ENCODE peak calls at places on chromosomes 13 and 19, in six cellular contexts. One of them, this sample, is unnamed.

GRCh38 chr13:26787961-26788360 is 27.4 kb upstream of the GPR12 start:
- DNase-seq in HCT116: no peak
- DNase-seq in OCI-LY7: no peak
- DNase-seq in thoracic aorta: no peak
- DNase-seq in GM23338: no peak
- DNase-seq in fibroblast of villous mesenchyme: no peak
- DNase-seq in this sample: no peak

GRCh38 chr13:75904012-75904411 is 267.9 kb downstream of the LMO7 start:
- DNase-seq in OCI-LY7: no peak
- DNase-seq in thoracic aorta: no peak
- DNase-seq in GM23338: no peak
- DNase-seq in fibroblast of villous mesenchyme: no peak
- DNase-seq in HCT116: no peak
- DNase-seq in this sample: no peak

GRCh38 chr13:106117640-106118039 is 417.8 kb downstream of the EFNB2 start:
- DNase-seq in HCT116: no peak
- DNase-seq in fibroblast of villous mesenchyme: no peak
- DNase-seq in GM23338: no peak
- DNase-seq in OCI-LY7: no peak
- DNase-seq in thoracic aorta: no peak
- DNase-seq in this sample: no peak

GRCh38 chr13:114099918-114100445 is 32.4 kb downstream of the RASA3 start:
- DNase-seq in thoracic aorta: no peak
- DNase-seq in OCI-LY7: peak
- DNase-seq in GM23338: peak
- DNase-seq in HCT116: peak
- DNase-seq in fibroblast of villous mesenchyme: peak
- DNase-seq in this sample: peak

GRCh38 chr13:98317573-98318171 is 140.6 kb upstream of the RNF113B start:
- DNase-seq in fibroblast of villous mesenchyme: no peak
- DNase-seq in thoracic aorta: no peak
- DNase-seq in OCI-LY7: no peak
- DNase-seq in HCT116: no peak
- DNase-seq in GM23338: no peak
- DNase-seq in this sample: no peak

GRCh38 chr19:34662919-34663318 is 14.0 kb downstream of the SCGB2B2 start:
- DNase-seq in GM23338: peak
- DNase-seq in HCT116: peak
- DNase-seq in thoracic aorta: no peak
- DNase-seq in fibroblast of villous mesenchyme: peak
- DNase-seq in OCI-LY7: peak
- DNase-seq in this sample: no peak

GRCh38 chr19:18697680-18698079 is 14.2 kb downstream of the CRTC1 start:
- DNase-seq in OCI-LY7: peak
- DNase-seq in GM23338: no peak
- DNase-seq in HCT116: no peak
- DNase-seq in fibroblast of villous mesenchyme: no peak
- DNase-seq in thoracic aorta: no peak
- DNase-seq in this sample: peak

GRCh38 chr13:45847554-45848224 is 3.9 kb downstream of the SIAH3 start:
- DNase-seq in GM23338: no peak
- DNase-seq in OCI-LY7: no peak
- DNase-seq in HCT116: no peak
- DNase-seq in thoracic aorta: no peak
- DNase-seq in fibroblast of villous mesenchyme: no peak
- DNase-seq in this sample: no peak

GRCh38 chr13:105442941-105443340 is 1092.5 kb downstream of the EFNB2 start:
- DNase-seq in thoracic aorta: no peak
- DNase-seq in fibroblast of villous mesenchyme: peak
- DNase-seq in HCT116: peak
- DNase-seq in GM23338: no peak
- DNase-seq in OCI-LY7: no peak
- DNase-seq in this sample: peak

GRCh38 chr13:48156466-48156865 is 61.6 kb upstream of the MED4 start:
- DNase-seq in HCT116: peak
- DNase-seq in fibroblast of villous mesenchyme: no peak
- DNase-seq in GM23338: peak
- DNase-seq in thoracic aorta: no peak
- DNase-seq in OCI-LY7: peak
- DNase-seq in this sample: no peak

GRCh38 chr19:9945319-9945966 is 9.1 kb upstream of the OLFM2 start:
- DNase-seq in fibroblast of villous mesenchyme: peak
- DNase-seq in GM23338: peak
- DNase-seq in OCI-LY7: no peak
- DNase-seq in thoracic aorta: peak
- DNase-seq in HCT116: no peak
- DNase-seq in this sample: no peak

GRCh38 chr13:58144616-58145015 is 513.1 kb downstream of the PCDH17 start:
- DNase-seq in GM23338: no peak
- DNase-seq in OCI-LY7: no peak
- DNase-seq in HCT116: no peak
- DNase-seq in thoracic aorta: no peak
- DNase-seq in fibroblast of villous mesenchyme: no peak
- DNase-seq in this sample: no peak

GRCh38 chr13:35354882-35355281 is 121.6 kb downstream of the MAB21L1 start:
- DNase-seq in OCI-LY7: no peak
- DNase-seq in fibroblast of villous mesenchyme: no peak
- DNase-seq in HCT116: no peak
- DNase-seq in thoracic aorta: no peak
- DNase-seq in GM23338: no peak
- DNase-seq in this sample: no peak

GRCh38 chr19:15280915-15281683 is 48.9 kb upstream of the EPHX3 start:
- DNase-seq in HCT116: no peak
- DNase-seq in fibroblast of villous mesenchyme: peak
- DNase-seq in GM23338: no peak
- DNase-seq in thoracic aorta: no peak
- DNase-seq in OCI-LY7: no peak
- DNase-seq in this sample: peak

GRCh38 chr13:93180376-93180966 is 46.1 kb upstream of the GPC6 start:
- DNase-seq in HCT116: no peak
- DNase-seq in fibroblast of villous mesenchyme: peak
- DNase-seq in GM23338: no peak
- DNase-seq in thoracic aorta: no peak
- DNase-seq in OCI-LY7: no peak
- DNase-seq in this sample: no peak

GRCh38 chr19:1438035-1438932 is at the start of gene RPS15:
- DNase-seq in OCI-LY7: peak
- DNase-seq in thoracic aorta: peak
- DNase-seq in HCT116: peak
- DNase-seq in fibroblast of villous mesenchyme: peak
- DNase-seq in GM23338: peak
- DNase-seq in this sample: peak

GRCh38 chr13:20713751-20714150 is 10.3 kb downstream of the IL17D start:
- DNase-seq in thoracic aorta: no peak
- DNase-seq in fibroblast of villous mesenchyme: no peak
- DNase-seq in GM23338: no peak
- DNase-seq in OCI-LY7: no peak
- DNase-seq in HCT116: no peak
- DNase-seq in this sample: no peak

GRCh38 chr13:43755844-43756243 is 30.9 kb downstream of the ENOX1 start:
- DNase-seq in GM23338: no peak
- DNase-seq in thoracic aorta: no peak
- DNase-seq in fibroblast of villous mesenchyme: no peak
- DNase-seq in OCI-LY7: no peak
- DNase-seq in HCT116: no peak
- DNase-seq in this sample: no peak

GRCh38 chr19:15291666-15292065 is 40.7 kb downstream of the BRD4 start:
- DNase-seq in OCI-LY7: no peak
- DNase-seq in fibroblast of villous mesenchyme: peak
- DNase-seq in GM23338: no peak
- DNase-seq in HCT116: no peak
- DNase-seq in thoracic aorta: no peak
- DNase-seq in this sample: no peak

GRCh38 chr19:10975374-10976036 is 14.7 kb downstream of the SMARCA4 start:
- DNase-seq in OCI-LY7: no peak
- DNase-seq in HCT116: no peak
- DNase-seq in fibroblast of villous mesenchyme: peak
- DNase-seq in thoracic aorta: no peak
- DNase-seq in GM23338: no peak
- DNase-seq in this sample: no peak
- H3K4me3 ChIP-seq in OCI-LY7: peak
- H3K4me3 ChIP-seq in HCT116: no peak
- H3K4me3 ChIP-seq in fibroblast of villous mesenchyme: no peak
- H3K4me3 ChIP-seq in thoracic aorta: peak
- H3K4me3 ChIP-seq in GM23338: no peak
- H3K4me3 ChIP-seq in this sample: no peak

GRCh38 chr19:30679789-30680188 is 307.6 kb downstream of the ZNF536 start:
- DNase-seq in thoracic aorta: no peak
- DNase-seq in OCI-LY7: no peak
- DNase-seq in GM23338: no peak
- DNase-seq in HCT116: no peak
- DNase-seq in fibroblast of villous mesenchyme: no peak
- DNase-seq in this sample: no peak
- TF ChIP-seq CTCF in thoracic aorta: no peak
- TF ChIP-seq CTCF in OCI-LY7: no peak
- TF ChIP-seq CTCF in GM23338: no peak
- TF ChIP-seq CTCF in HCT116: no peak
- TF ChIP-seq CTCF in fibroblast of villous mesenchyme: no peak
- TF ChIP-seq CTCF in this sample: no peak

DNA sequence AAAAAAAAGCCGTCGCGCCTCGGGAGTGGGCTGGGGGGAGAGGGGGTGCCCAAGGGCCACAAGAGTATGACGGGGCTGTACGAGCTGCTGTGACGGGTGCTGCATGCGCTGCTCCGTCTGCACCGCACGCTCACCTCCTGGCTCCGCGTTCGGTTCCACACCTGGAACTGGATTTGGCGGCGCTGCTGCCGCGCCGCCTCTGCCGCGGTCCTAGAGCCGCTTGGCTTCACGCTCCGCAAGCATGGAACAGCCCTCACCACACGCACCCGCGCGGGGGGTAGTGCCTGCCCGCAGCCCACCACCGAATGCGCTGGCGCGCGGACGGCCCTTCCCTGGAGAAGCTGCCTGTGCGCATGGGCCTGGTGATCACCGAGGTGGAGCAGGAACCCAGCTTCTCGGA is 18.8 kb downstream of the C1QTNF9 start:
- DNase-seq in HCT116: no peak
- DNase-seq in GM23338: peak
- DNase-seq in thoracic aorta: no peak
- DNase-seq in fibroblast of villous mesenchyme: no peak
- DNase-seq in OCI-LY7: no peak
- DNase-seq in this sample: no peak
- H3K4me3 ChIP-seq in HCT116: no peak
- H3K4me3 ChIP-seq in GM23338: peak
- H3K4me3 ChIP-seq in thoracic aorta: no peak
- H3K4me3 ChIP-seq in fibroblast of villous mesenchyme: peak
- H3K4me3 ChIP-seq in OCI-LY7: no peak
- H3K4me3 ChIP-seq in this sample: no peak

DNA sequence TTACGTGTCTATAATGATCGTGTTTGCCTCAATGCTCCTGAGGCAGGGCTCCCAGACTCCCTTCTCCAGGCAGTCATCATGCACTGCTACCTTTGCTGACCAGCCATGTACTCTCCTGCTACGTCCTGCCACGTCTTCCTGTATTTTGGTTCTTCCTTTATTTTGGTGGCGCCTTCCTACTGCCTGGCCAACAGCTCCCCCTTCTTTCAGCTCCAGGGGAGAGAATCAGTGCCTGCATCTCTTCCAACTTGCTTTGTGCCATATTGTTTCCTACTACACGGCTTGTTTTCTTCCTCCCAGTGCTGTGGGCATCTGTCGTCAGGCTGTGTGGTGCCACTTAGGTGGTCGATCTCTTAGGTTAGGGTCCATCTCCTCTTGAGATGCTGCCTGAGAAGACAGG is 96.2 kb downstream of the FGF9 start:
- DNase-seq in fibroblast of villous mesenchyme: no peak
- DNase-seq in HCT116: no peak
- DNase-seq in GM23338: no peak
- DNase-seq in OCI-LY7: no peak
- DNase-seq in thoracic aorta: no peak
- DNase-seq in this sample: no peak
- TF ChIP-seq CTCF in fibroblast of villous mesenchyme: no peak
- TF ChIP-seq CTCF in HCT116: no peak
- TF ChIP-seq CTCF in GM23338: no peak
- TF ChIP-seq CTCF in OCI-LY7: no peak
- TF ChIP-seq CTCF in thoracic aorta: no peak
- TF ChIP-seq CTCF in this sample: no peak

This sample was measured in LNCaP clone FGC.